ENCODE peak calls at places on chromosomes 2 and 18, in six cellular contexts. One of them, this sample, is unnamed.

GRCh38 chr18:9885170-9886004 is at the start of gene TXNDC2:
- ATAC-seq in HepG2: peak; percentile 38
- ATAC-seq in upper lobe of left lung: no peak
- ATAC-seq in HCT116: no peak
- ATAC-seq in K562: peak; percentile 82
- ATAC-seq in GM12878: no peak
- ATAC-seq in this sample: no peak

GRCh38 chr2:112141623-112142001 is 3.4 kb downstream of the FBLN7 start:
- ATAC-seq in HepG2: no peak
- ATAC-seq in upper lobe of left lung: no peak
- ATAC-seq in HCT116: no peak
- ATAC-seq in K562: no peak
- ATAC-seq in GM12878: no peak
- ATAC-seq in this sample: no peak

GRCh38 chr2:101327863-101328394 is 19.4 kb upstream of the RNF149 start:
- ATAC-seq in HepG2: no peak
- ATAC-seq in upper lobe of left lung: peak; percentile 10
- ATAC-seq in HCT116: peak; percentile 53
- ATAC-seq in K562: no peak
- ATAC-seq in GM12878: no peak
- ATAC-seq in this sample: no peak

GRCh38 chr2:2640818-2641217 is 309.7 kb upstream of the MYT1L start:
- ATAC-seq in HepG2: no peak
- ATAC-seq in upper lobe of left lung: no peak
- ATAC-seq in HCT116: no peak
- ATAC-seq in K562: no peak
- ATAC-seq in GM12878: no peak
- ATAC-seq in this sample: no peak

GRCh38 chr2:111042772-111043771 is 77.6 kb upstream of the BCL2L11 start:
- ATAC-seq in HepG2: no peak
- ATAC-seq in upper lobe of left lung: no peak
- ATAC-seq in HCT116: no peak
- ATAC-seq in K562: no peak
- ATAC-seq in GM12878: peak; percentile 70
- ATAC-seq in this sample: no peak

GRCh38 chr2:25316101-25316500 is 25.6 kb downstream of the DNMT3A start:
- ATAC-seq in HepG2: no peak
- ATAC-seq in upper lobe of left lung: peak; percentile 69
- ATAC-seq in HCT116: no peak
- ATAC-seq in K562: no peak
- ATAC-seq in GM12878: no peak
- ATAC-seq in this sample: peak; percentile 43

GRCh38 chr2:217617496-217618085 is 385.2 kb downstream of the TNS1 start:
- ATAC-seq in HepG2: no peak
- ATAC-seq in upper lobe of left lung: no peak
- ATAC-seq in HCT116: no peak
- ATAC-seq in K562: no peak
- ATAC-seq in GM12878: no peak
- ATAC-seq in this sample: no peak

GRCh38 chr18:23560186-23560585 is 26.1 kb downstream of the NPC1 start:
- ATAC-seq in HepG2: no peak
- ATAC-seq in upper lobe of left lung: no peak
- ATAC-seq in HCT116: no peak
- ATAC-seq in K562: no peak
- ATAC-seq in GM12878: no peak
- ATAC-seq in this sample: no peak

GRCh38 chr2:200862532-200863000 is 1.9 kb downstream of the CLK1 start:
- ATAC-seq in HepG2: no peak
- ATAC-seq in upper lobe of left lung: no peak
- ATAC-seq in HCT116: no peak
- ATAC-seq in K562: no peak
- ATAC-seq in GM12878: peak; percentile 43
- ATAC-seq in this sample: no peak

GRCh38 chr2:112777036-112777435 is 7.3 kb downstream of the IL1A start:
- ATAC-seq in HepG2: no peak
- ATAC-seq in upper lobe of left lung: no peak
- ATAC-seq in HCT116: no peak
- ATAC-seq in K562: no peak
- ATAC-seq in GM12878: no peak
- ATAC-seq in this sample: no peak

GRCh38 chr2:240876035-240876474 is 7.4 kb downstream of the AGXT start:
- ATAC-seq in HepG2: peak; percentile 0
- ATAC-seq in upper lobe of left lung: no peak
- ATAC-seq in HCT116: no peak
- ATAC-seq in K562: no peak
- ATAC-seq in GM12878: no peak
- ATAC-seq in this sample: no peak

GRCh38 chr2:38187416-38188127 is 111.6 kb upstream of the CYP1B1 start:
- ATAC-seq in HepG2: no peak
- ATAC-seq in upper lobe of left lung: peak; percentile 77
- ATAC-seq in HCT116: no peak
- ATAC-seq in K562: no peak
- ATAC-seq in GM12878: no peak
- ATAC-seq in this sample: peak; percentile 93

GRCh38 chr18:11953113-11953512 is 28.2 kb upstream of the IMPA2 start:
- ATAC-seq in HepG2: no peak
- ATAC-seq in upper lobe of left lung: no peak
- ATAC-seq in HCT116: no peak
- ATAC-seq in K562: peak; percentile 38
- ATAC-seq in GM12878: no peak
- ATAC-seq in this sample: no peak

GRCh38 chr2:96163415-96163767 is 18.2 kb upstream of the DUSP2 start:
- ATAC-seq in HepG2: peak; percentile 21
- ATAC-seq in upper lobe of left lung: no peak
- ATAC-seq in HCT116: no peak
- ATAC-seq in K562: no peak
- ATAC-seq in GM12878: peak; percentile 14
- ATAC-seq in this sample: no peak

GRCh38 chr2:215136669-215137328 is 1.6 kb downstream of the ABCA12 start:
- ATAC-seq in HepG2: no peak
- ATAC-seq in upper lobe of left lung: no peak
- ATAC-seq in HCT116: no peak
- ATAC-seq in K562: no peak
- ATAC-seq in GM12878: peak; percentile 85
- ATAC-seq in this sample: no peak

GRCh38 chr2:124978597-124978996 is 953.5 kb downstream of the CNTNAP5 start:
- ATAC-seq in HepG2: no peak
- ATAC-seq in upper lobe of left lung: no peak
- ATAC-seq in HCT116: no peak
- ATAC-seq in K562: no peak
- ATAC-seq in GM12878: no peak
- ATAC-seq in this sample: no peak

GRCh38 chr2:196137271-196137670 is 34.1 kb downstream of the STK17B start:
- ATAC-seq in HepG2: no peak
- ATAC-seq in upper lobe of left lung: no peak
- ATAC-seq in HCT116: no peak
- ATAC-seq in K562: no peak
- ATAC-seq in GM12878: no peak
- ATAC-seq in this sample: no peak

GRCh38 chr2:8319219-8319618 is 362.6 kb upstream of the ID2 start:
- ATAC-seq in HepG2: no peak
- ATAC-seq in upper lobe of left lung: no peak
- ATAC-seq in HCT116: no peak
- ATAC-seq in K562: no peak
- ATAC-seq in GM12878: no peak
- ATAC-seq in this sample: no peak

GRCh38 chr2:222973237-222973636 is 78.8 kb upstream of the KCNE4 start:
- ATAC-seq in HepG2: no peak
- ATAC-seq in upper lobe of left lung: no peak
- ATAC-seq in HCT116: peak; percentile 29
- ATAC-seq in K562: no peak
- ATAC-seq in GM12878: no peak
- ATAC-seq in this sample: no peak

GRCh38 chr18:69097349-69097748 is 299.5 kb downstream of the CCDC102B start:
- ATAC-seq in HepG2: no peak
- ATAC-seq in upper lobe of left lung: no peak
- ATAC-seq in HCT116: no peak
- ATAC-seq in K562: no peak
- ATAC-seq in GM12878: peak; percentile 82
- ATAC-seq in this sample: no peak

GRCh38 chr2:233130024-233130423 is 69.9 kb downstream of the INPP5D start:
- ATAC-seq in HepG2: no peak
- ATAC-seq in upper lobe of left lung: no peak
- ATAC-seq in HCT116: no peak
- ATAC-seq in K562: no peak
- ATAC-seq in GM12878: no peak
- ATAC-seq in this sample: no peak

GRCh38 chr2:234488913-234489451 is 7.9 kb downstream of the ARL4C start:
- ATAC-seq in HepG2: no peak
- ATAC-seq in upper lobe of left lung: no peak
- ATAC-seq in HCT116: no peak
- ATAC-seq in K562: no peak
- ATAC-seq in GM12878: peak; percentile 77
- ATAC-seq in this sample: no peak

GRCh38 chr18:58562999-58563667 is 65.8 kb downstream of the ALPK2 start:
- ATAC-seq in HepG2: no peak
- ATAC-seq in upper lobe of left lung: no peak
- ATAC-seq in HCT116: no peak
- ATAC-seq in K562: no peak
- ATAC-seq in GM12878: peak; percentile 81
- ATAC-seq in this sample: no peak

GRCh38 chr2:181004647-181005325 is 24.4 kb downstream of the UBE2E3 start:
- ATAC-seq in HepG2: no peak
- ATAC-seq in upper lobe of left lung: no peak
- ATAC-seq in HCT116: no peak
- ATAC-seq in K562: no peak
- ATAC-seq in GM12878: no peak
- ATAC-seq in this sample: no peak

GRCh38 chr2:12005886-12006681 is 259.7 kb downstream of the LPIN1 start:
- ATAC-seq in HepG2: no peak
- ATAC-seq in upper lobe of left lung: no peak
- ATAC-seq in HCT116: no peak
- ATAC-seq in K562: peak; percentile 50
- ATAC-seq in GM12878: peak; percentile 84
- ATAC-seq in this sample: no peak

GRCh38 chr2:25804338-25804737 is 73.9 kb downstream of the ASXL2 start:
- ATAC-seq in HepG2: no peak
- ATAC-seq in upper lobe of left lung: no peak
- ATAC-seq in HCT116: no peak
- ATAC-seq in K562: no peak
- ATAC-seq in GM12878: no peak
- ATAC-seq in this sample: no peak

GRCh38 chr2:213241817-213242216 is 42.4 kb upstream of the SPAG16 start:
- ATAC-seq in HepG2: no peak
- ATAC-seq in upper lobe of left lung: no peak
- ATAC-seq in HCT116: no peak
- ATAC-seq in K562: no peak
- ATAC-seq in GM12878: peak; percentile 4
- ATAC-seq in this sample: no peak

GRCh38 chr2:81276595-81276994 is 972.0 kb upstream of the LRRTM1 start:
- ATAC-seq in HepG2: no peak
- ATAC-seq in upper lobe of left lung: no peak
- ATAC-seq in HCT116: no peak
- ATAC-seq in K562: no peak
- ATAC-seq in GM12878: peak; percentile 52
- ATAC-seq in this sample: no peak

GRCh38 chr2:64012115-64012514 is 7.1 kb downstream of the VPS54 start:
- ATAC-seq in HepG2: no peak
- ATAC-seq in upper lobe of left lung: no peak
- ATAC-seq in HCT116: no peak
- ATAC-seq in K562: no peak
- ATAC-seq in GM12878: peak; percentile 45
- ATAC-seq in this sample: no peak

GRCh38 chr18:61831071-61831470 is 61.7 kb downstream of the RNF152 start:
- ATAC-seq in HepG2: no peak
- ATAC-seq in upper lobe of left lung: no peak
- ATAC-seq in HCT116: no peak
- ATAC-seq in K562: no peak
- ATAC-seq in GM12878: no peak
- ATAC-seq in this sample: no peak

GRCh38 chr2:202005272-202005887 is 28.3 kb upstream of the FZD7 start:
- ATAC-seq in HepG2: no peak
- ATAC-seq in upper lobe of left lung: no peak
- ATAC-seq in HCT116: no peak
- ATAC-seq in K562: no peak
- ATAC-seq in GM12878: peak; percentile 73
- ATAC-seq in this sample: no peak

GRCh38 chr2:88575630-88576029 is 51.6 kb downstream of the EIF2AK3 start:
- ATAC-seq in HepG2: no peak
- ATAC-seq in upper lobe of left lung: no peak
- ATAC-seq in HCT116: no peak
- ATAC-seq in K562: no peak
- ATAC-seq in GM12878: no peak
- ATAC-seq in this sample: no peak

GRCh38 chr2:151828143-151828889 is at the start of gene ARL5A:
- ATAC-seq in HepG2: peak; percentile 95
- ATAC-seq in upper lobe of left lung: peak; percentile 98
- ATAC-seq in HCT116: peak; percentile 97
- ATAC-seq in K562: peak; percentile 93
- ATAC-seq in GM12878: peak; percentile 92
- ATAC-seq in this sample: peak; percentile 98
- TF ChIP-seq POLR2A in HepG2: peak; percentile 99
- TF ChIP-seq POLR2A in upper lobe of left lung: peak; percentile 88
- TF ChIP-seq POLR2A in HCT116: peak; percentile 92
- TF ChIP-seq POLR2A in K562: peak; percentile 98
- TF ChIP-seq POLR2A in GM12878: peak; percentile 94
- TF ChIP-seq POLR2A in this sample: peak; percentile 74

GRCh38 chr2:121599963-121600651 is 49.2 kb downstream of the CLASP1 start:
- ATAC-seq in HepG2: no peak
- ATAC-seq in upper lobe of left lung: no peak
- ATAC-seq in HCT116: no peak
- ATAC-seq in K562: no peak
- ATAC-seq in GM12878: peak; percentile 75
- ATAC-seq in this sample: no peak
- TF ChIP-seq POLR2AphosphoS5 in HepG2: no peak
- TF ChIP-seq POLR2AphosphoS5 in upper lobe of left lung: no peak
- TF ChIP-seq POLR2AphosphoS5 in HCT116: no peak
- TF ChIP-seq POLR2AphosphoS5 in K562: no peak
- TF ChIP-seq POLR2AphosphoS5 in GM12878: no peak
- TF ChIP-seq POLR2AphosphoS5 in this sample: no peak

GRCh38 chr2:206765242-206766056 is at the start of the genes FASTKD2 and MDH1B:
- ATAC-seq in HepG2: peak; percentile 97
- ATAC-seq in upper lobe of left lung: peak; percentile 95
- ATAC-seq in HCT116: peak; percentile 91
- ATAC-seq in K562: peak; percentile 96
- ATAC-seq in GM12878: peak; percentile 93
- ATAC-seq in this sample: peak; percentile 99
- TF ChIP-seq POLR2A in HepG2: peak; percentile 99
- TF ChIP-seq POLR2A in upper lobe of left lung: peak; percentile 25
- TF ChIP-seq POLR2A in HCT116: peak; percentile 78
- TF ChIP-seq POLR2A in K562: peak; percentile 92
- TF ChIP-seq POLR2A in GM12878: peak; percentile 93
- TF ChIP-seq POLR2A in this sample: peak; percentile 29

GRCh38 chr2:10533811-10534321 is 85.7 kb upstream of the ODC1 start:
- ATAC-seq in HepG2: peak; percentile 16
- ATAC-seq in upper lobe of left lung: no peak
- ATAC-seq in HCT116: no peak
- ATAC-seq in K562: no peak
- ATAC-seq in GM12878: no peak
- ATAC-seq in this sample: no peak
- TF ChIP-seq POLR2AphosphoS5 in HepG2: no peak
- TF ChIP-seq POLR2AphosphoS5 in upper lobe of left lung: no peak
- TF ChIP-seq POLR2AphosphoS5 in HCT116: no peak
- TF ChIP-seq POLR2AphosphoS5 in K562: no peak
- TF ChIP-seq POLR2AphosphoS5 in GM12878: no peak
- TF ChIP-seq POLR2AphosphoS5 in this sample: no peak

This sample was measured in gastroesophageal sphincter.